ENCODE peak calls at places on chromosomes 3 and 15, in four cellular contexts. Z, Y, N and F are unnamed samples.
A peak's percentile ranks its signal among the peaks of the same experiment; 100 is the strongest.

GRCh38 chr3:10692039-10692438 is 124.0 kb upstream of the SLC6A11 start:
- DNase-seq in N (no peak), Z (no peak), Y (no peak), F (no peak)

GRCh38 chr3:128226794-128227399 is 73.6 kb downstream of the EEFSEC start:
- DNase-seq in Y (peak; percentile 7), Z (peak; percentile 29), N (no peak), F (peak; percentile 34)

GRCh38 chr15:99842071-99842470 is 108.8 kb upstream of the LYSMD4 start:
- DNase-seq in N (no peak), Y (no peak), Z (no peak), F (no peak)

GRCh38 chr3:53899730-53900129 is 8.1 kb upstream of the SELENOK start:
- DNase-seq in N (no peak), Z (no peak), Y (no peak), F (no peak)

GRCh38 chr3:63046580-63046979 is 171.4 kb upstream of the CADPS start:
- DNase-seq in N (no peak), Z (no peak), Y (no peak), F (no peak)

GRCh38 chr3:8503461-8503860 is 1.8 kb downstream of the LMCD1 start:
- DNase-seq in Z (no peak), N (no peak), Y (no peak), F (peak; percentile 60)

GRCh38 chr3:134796313-134797079 is 1.4 kb downstream of the EPHB1 start:
- DNase-seq in Y (no peak), Z (no peak), N (peak; percentile 4), F (peak; percentile 3)

GRCh38 chr3:27880969-27881892 is 159.1 kb upstream of the EOMES start:
- DNase-seq in Z (no peak), N (no peak), Y (no peak), F (no peak)

GRCh38 chr15:26722621-26723160 is 50.2 kb downstream of the GABRB3 start:
- DNase-seq in Z (no peak), Y (no peak), N (no peak), F (no peak)

GRCh38 chr3:58214484-58215316 is 3.9 kb upstream of the DNASE1L3 start:
- DNase-seq in N (no peak), Y (peak; percentile 42), Z (no peak), F (peak; percentile 9)

GRCh38 chr3:136070334-136070733 is 104.8 kb downstream of the PPP2R3A start:
- DNase-seq in Z (no peak), N (peak; percentile 84), Y (peak; percentile 92), F (peak; percentile 66)

GRCh38 chr3:65226287-65226686 is 538.5 kb upstream of the ADAMTS9 start:
- DNase-seq in Z (no peak), Y (no peak), N (no peak), F (no peak)

GRCh38 chr3:194877311-194878119 is 191.8 kb downstream of the FAM43A start:
- DNase-seq in Z (no peak), Y (no peak), N (no peak), F (no peak)

GRCh38 chr3:10532939-10533730 is 27.7 kb upstream of the ATP2B2 start:
- DNase-seq in N (no peak), Z (no peak), Y (no peak), F (no peak)

GRCh38 chr3:141656771-141657170 is 81.3 kb upstream of the RNF7 start:
- DNase-seq in N (peak; percentile 72), Y (peak; percentile 67), Z (no peak), F (peak; percentile 78)

GRCh38 chr3:185688808-185689207 is 102.7 kb downstream of the SENP2 start:
- DNase-seq in Z (peak; percentile 34), N (peak; percentile 98), Y (peak; percentile 99), F (peak; percentile 93)

GRCh38 chr3:192122832-192123594 is 604.3 kb downstream of the FGF12 start:
- DNase-seq in Z (no peak), N (peak; percentile 1), Y (no peak), F (no peak)

GRCh38 chr3:168843481-168843880 is 747.8 kb upstream of the GOLIM4 start:
- DNase-seq in Z (no peak), N (no peak), Y (no peak), F (no peak)

GRCh38 chr15:101064795-101065569 is 145.8 kb downstream of the LRRK1 start:
- DNase-seq in Z (no peak), N (no peak), Y (no peak), F (no peak)

GRCh38 chr3:119302697-119303630 is 8.8 kb downstream of the ARHGAP31 start:
- DNase-seq in N (no peak), Z (no peak), Y (no peak), F (no peak)

GRCh38 chr15:79932447-79932846 is 35.6 kb upstream of the MTHFS start:
- DNase-seq in Z (no peak), Y (no peak), N (no peak), F (peak; percentile 13)

GRCh38 chr3:82743196-82743595 is 981.8 kb upstream of the GBE1 start:
- DNase-seq in Z (no peak), N (no peak), Y (no peak), F (no peak)

DNA sequence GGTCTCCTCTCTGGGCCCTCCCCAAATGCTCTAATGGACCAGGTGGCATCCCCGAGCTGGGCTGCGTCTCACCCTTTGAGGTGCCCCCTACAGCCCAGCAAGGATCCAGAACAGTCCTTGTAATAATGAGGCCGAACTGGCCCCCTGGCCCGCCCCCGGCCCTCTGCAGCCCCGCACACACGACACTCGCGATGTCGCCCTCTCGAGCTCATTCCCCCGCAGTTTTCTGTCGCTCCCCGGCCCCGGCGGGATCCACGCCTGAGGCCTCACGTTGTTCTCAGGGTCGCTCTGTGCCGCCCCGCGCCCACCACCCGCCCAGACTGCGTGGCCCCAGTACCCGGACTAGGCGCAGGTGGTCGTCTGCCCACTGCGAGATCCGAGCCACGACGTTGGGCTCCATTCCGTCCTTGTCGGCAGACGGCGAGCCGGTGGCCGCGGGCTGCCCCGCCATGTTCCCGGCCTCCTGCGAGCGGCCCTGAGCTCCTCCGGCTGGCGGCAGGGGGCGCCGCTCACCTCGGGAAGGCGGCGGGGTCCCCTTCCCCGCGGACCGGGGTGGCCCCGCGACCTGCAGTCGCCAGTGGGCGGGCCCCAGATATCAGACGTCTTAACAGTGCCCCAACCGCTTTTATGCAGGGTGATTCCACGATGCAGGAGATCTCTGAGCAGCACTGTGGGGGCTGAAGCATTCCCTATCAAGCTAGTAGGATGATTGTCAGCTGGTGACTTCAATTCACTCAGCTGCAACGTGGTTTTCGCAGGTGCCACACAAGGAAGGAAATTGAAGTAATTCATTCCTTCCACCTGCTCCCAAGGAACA is at the start of gene C3orf33:
- DNase-seq in N (peak; percentile 23), Y (peak; percentile 37), Z (no peak), F (peak; percentile 54)
- H2AFZ ChIP-seq in N (peak within 1 kb of the TSS; percentile 97), Y (peak within 1 kb of the TSS; percentile 99), Z (peak within 1 kb of the TSS; percentile 99), F (peak within 1 kb of the TSS; percentile 93)

GRCh38 chr3:46900007-46900292 is 22.4 kb downstream of the PTH1R start:
- DNase-seq in N (no peak), Y (no peak), Z (no peak), F (no peak)
- H3K4me1 ChIP-seq in N (peaks cover 5% of the 10 kb centered on the region), Y (no peaks in the 10 kb centered on the region), Z (no peaks in the 10 kb centered on the region), F (no peaks in the 10 kb centered on the region)

GRCh38 chr15:59105839-59106238 is 893 bp downstream of the CCNB2 start:
- DNase-seq in Y (no peak), N (no peak), Z (no peak), F (no peak)

GRCh38 chr15:59115047-59115446 is 10.1 kb downstream of the CCNB2 start:
- DNase-seq in Z (no peak), Y (peak; percentile 49), N (no peak), F (no peak)

GRCh38 chr15:59116771-59117170 is 11.8 kb downstream of the CCNB2 start:
- DNase-seq in N (no peak), Y (no peak), Z (no peak), F (no peak)

GRCh38 chr15:59116141-59116540 is 11.2 kb downstream of the CCNB2 start:
- DNase-seq in Z (no peak), Y (peak; percentile 35), N (peak; percentile 59), F (no peak)

DNA sequence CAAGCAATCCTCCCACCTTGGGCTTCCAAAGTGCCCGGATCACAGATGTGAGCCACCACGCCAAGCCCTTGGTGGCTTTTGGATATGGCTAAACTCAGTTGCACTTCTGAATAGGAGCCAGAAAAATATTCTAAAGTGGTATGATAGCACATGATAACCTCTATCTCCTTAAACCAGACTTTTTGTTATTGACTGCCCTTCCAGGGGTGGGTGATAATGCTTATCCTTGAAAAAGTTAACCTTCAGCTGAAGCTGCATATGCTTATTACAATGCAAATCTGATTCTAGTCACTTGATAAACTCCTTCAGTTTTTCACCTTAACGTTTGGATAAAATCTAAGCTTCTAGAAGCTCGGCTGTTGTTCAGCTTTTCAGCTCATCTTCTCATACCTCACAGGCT is 6.3 kb downstream of the CCNB2 start:
- DNase-seq in Z (no peak), N (no peak), Y (no peak), F (no peak)
- TF ChIP-seq CTCF in Z (no peak), N (no peak), Y (no peak), F (no peak)

GRCh38 chr3:57077630-57078365 is 17.3 kb downstream of the SPATA12 start:
- DNase-seq in Z (no peak), N (no peak), Y (no peak), F (no peak)
- H2AFZ ChIP-seq in Z (peak overlapping the region; percentile 90), N (peak overlapping the region; percentile 97), Y (peak overlapping the region; percentile 95), F (no peak overlapping the region)

GRCh38 chr3:195892105-195892354 is 16.3 kb downstream of the TNK2 start:
- DNase-seq in Y (no peak), Z (no peak), N (no peak), F (no peak)
- H3K4me1 ChIP-seq in Y (peaks cover 22% of the 10 kb centered on the region), Z (peaks cover 4% of the 10 kb centered on the region), N (peaks cover 43% of the 10 kb centered on the region), F (peaks cover 27% of the 10 kb centered on the region)

GRCh38 chr3:11844891-11845290 is 1.8 kb downstream of the TAMM41 start:
- DNase-seq in Z (no peak), Y (no peak), N (no peak), F (no peak)

GRCh38 chr3:11846281-11847034 is at the start of gene TAMM41:
- DNase-seq in N (peak; percentile 83), Z (peak; percentile 50), Y (peak; percentile 87), F (peak; percentile 89)

GRCh38 chr3:11845661-11846060 is 1.0 kb downstream of the TAMM41 start:
- DNase-seq in Y (no peak), Z (no peak), N (no peak), F (no peak)

GRCh38 chr3:11847607-11848006 is 922 bp upstream of the TAMM41 start:
- DNase-seq in N (no peak), Y (no peak), Z (no peak), F (no peak)

DNA sequence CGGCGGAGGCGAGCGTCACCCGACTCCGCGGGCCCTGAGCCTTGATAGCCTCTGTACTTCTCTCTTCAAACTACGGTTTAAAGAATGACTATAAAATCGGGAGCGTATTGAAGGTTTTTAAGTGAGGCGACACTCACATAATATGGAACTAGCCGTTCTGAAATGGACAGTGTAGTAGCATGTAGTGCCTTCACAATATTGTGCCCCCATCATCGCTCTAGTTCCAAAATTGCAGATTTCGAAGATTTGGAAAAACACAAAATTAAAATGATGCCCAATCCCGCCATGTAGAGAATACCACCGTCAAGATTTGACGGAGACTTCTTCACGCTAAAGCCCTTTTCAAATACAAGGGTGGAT is 330 bp upstream of the TAMM41 start:
- DNase-seq in Z (no peak), Y (no peak), N (no peak), F (no peak)
- TF ChIP-seq CTCF in Z (no peak), Y (no peak), N (no peak), F (no peak)

GRCh38 chr3:110577856-110578255 is 493.8 kb upstream of the NECTIN3 start:
- DNase-seq in Y (no peak), N (no peak), Z (no peak), F (no peak)
- H2AFZ ChIP-seq in Y (no peak overlapping the region), N (no peak overlapping the region), Z (no peak overlapping the region), F (no peak overlapping the region)